ENCODE peak calls at places on chromosome 11, in four cellular contexts. I is stimulated activated CD4-positive, alpha-beta T cell treated with anti-CD3 and anti-CD28 coated beads, Interleukin-1b, Interleukin-23, amount 100 ng/mL, for 24 hours; T is nucleus accumbens; E is ELR. U is an unnamed sample.

GRCh38 chr11:36131719-36132349 is 157.4 kb downstream of the COMMD9 start:
- DNase-seq in I (no peak), T (peak), E (peak), U (no peak)

GRCh38 chr11:128458316-128458715 is 129.0 kb downstream of the ETS1 start:
- DNase-seq in T (no peak), E (peak), I (no peak), U (peak)

GRCh38 chr11:115682901-115683300 is 178.7 kb upstream of the CADM1 start:
- DNase-seq in I (no peak), E (no peak), T (no peak), U (no peak)

GRCh38 chr11:105609832-105610781 is at the start of gene GRIA4:
- DNase-seq in E (peak), I (no peak), T (peak), U (no peak)

GRCh38 chr11:117663389-117663788 is 133.6 kb downstream of the DSCAML1 start:
- DNase-seq in E (no peak), T (peak), I (no peak), U (no peak)

GRCh38 chr11:120667281-120667680 is 155.7 kb downstream of the GRIK4 start:
- DNase-seq in I (no peak), E (no peak), T (no peak), U (no peak)

GRCh38 chr11:58776891-58777451 is 45.2 kb upstream of the GLYAT start:
- DNase-seq in E (no peak), I (no peak), T (no peak), U (no peak)

GRCh38 chr11:31641477-31642062 is 132.0 kb downstream of the ELP4 start:
- DNase-seq in I (no peak), E (peak), T (no peak), U (no peak)

GRCh38 chr11:3996651-3997050 is 97.9 kb upstream of the RRM1 start:
- DNase-seq in T (no peak), E (no peak), I (no peak), U (no peak)

GRCh38 chr11:65516135-65516968 is 8.5 kb upstream of the SCYL1 start:
- DNase-seq in T (no peak), E (no peak), I (no peak), U (no peak)

GRCh38 chr11:121416909-121417567 is 35.1 kb upstream of the SORL1 start:
- DNase-seq in I (no peak), T (peak), E (peak), U (peak)

GRCh38 chr11:122951231-122951630 is 30.4 kb downstream of the BSX start:
- DNase-seq in I (no peak), T (no peak), E (no peak), U (no peak)

GRCh38 chr11:504053-504993 is 2.7 kb downstream of the RNH1 start:
- DNase-seq in T (no peak), I (no peak), E (no peak), U (no peak)

GRCh38 chr11:11430431-11430830 is 77.4 kb upstream of the CSNK2A3 start:
- DNase-seq in I (no peak), T (no peak), E (no peak), U (no peak)

GRCh38 chr11:12118940-12119339 is 8.6 kb downstream of the MICAL2 start:
- DNase-seq in E (no peak), T (no peak), I (no peak), U (no peak)

U was measured in mammary epithelial cell.